ENCODE peak calls at places on chromosomes 1 and 21, in five cellular contexts. One of them, this sample, is unnamed.

GRCh38 chr1:180265201-180265600 is 35.1 kb downstream of the LHX4 start:
- DNase-seq in GM23338: no peak
- DNase-seq in GM23248: no peak
- DNase-seq in astrocyte of the spinal cord: no peak
- DNase-seq in body of pancreas: no peak
- DNase-seq in this sample: no peak

GRCh38 chr1:151988405-151988851 is 5.2 kb downstream of the S100A10 start:
- DNase-seq in GM23338: no peak
- DNase-seq in GM23248: peak
- DNase-seq in astrocyte of the spinal cord: peak
- DNase-seq in body of pancreas: no peak
- DNase-seq in this sample: no peak

GRCh38 chr1:178407215-178407614 is 89.5 kb downstream of the CLEC20A start:
- DNase-seq in GM23338: no peak
- DNase-seq in GM23248: no peak
- DNase-seq in astrocyte of the spinal cord: no peak
- DNase-seq in body of pancreas: no peak
- DNase-seq in this sample: no peak

GRCh38 chr1:59072017-59072947 is 224.6 kb upstream of the FGGY start:
- DNase-seq in GM23338: peak
- DNase-seq in GM23248: no peak
- DNase-seq in astrocyte of the spinal cord: peak
- DNase-seq in body of pancreas: no peak
- DNase-seq in this sample: no peak

GRCh38 chr1:230005040-230005439 is 62.0 kb upstream of the GALNT2 start:
- DNase-seq in GM23338: no peak
- DNase-seq in GM23248: no peak
- DNase-seq in astrocyte of the spinal cord: no peak
- DNase-seq in body of pancreas: no peak
- DNase-seq in this sample: no peak

GRCh38 chr1:1020000-1020404 is at the start of gene AGRN:
- DNase-seq in GM23338: peak
- DNase-seq in GM23248: peak
- DNase-seq in astrocyte of the spinal cord: no peak
- DNase-seq in body of pancreas: peak
- DNase-seq in this sample: no peak

GRCh38 chr1:164673584-164674214 is 114.7 kb downstream of the PBX1 start:
- DNase-seq in GM23338: peak
- DNase-seq in GM23248: peak
- DNase-seq in astrocyte of the spinal cord: no peak
- DNase-seq in body of pancreas: no peak
- DNase-seq in this sample: no peak

GRCh38 chr1:194333240-194333639 is 1146.8 kb upstream of the B3GALT2 start:
- DNase-seq in GM23338: no peak
- DNase-seq in GM23248: no peak
- DNase-seq in astrocyte of the spinal cord: no peak
- DNase-seq in body of pancreas: no peak
- DNase-seq in this sample: no peak

GRCh38 chr21:42865361-42866160 is 13.8 kb downstream of the WDR4 start:
- DNase-seq in GM23338: no peak
- DNase-seq in GM23248: peak
- DNase-seq in astrocyte of the spinal cord: no peak
- DNase-seq in body of pancreas: no peak
- DNase-seq in this sample: peak

GRCh38 chr1:11573293-11573692 is 80.9 kb downstream of the FBXO2 start:
- DNase-seq in GM23338: no peak
- DNase-seq in GM23248: no peak
- DNase-seq in astrocyte of the spinal cord: no peak
- DNase-seq in body of pancreas: no peak
- DNase-seq in this sample: no peak

GRCh38 chr1:183546427-183546826 is 43.8 kb downstream of the NCF2 start:
- DNase-seq in GM23338: no peak
- DNase-seq in GM23248: no peak
- DNase-seq in astrocyte of the spinal cord: peak
- DNase-seq in body of pancreas: no peak
- DNase-seq in this sample: no peak
- H3K4me3 ChIP-seq in GM23338: no peak
- H3K4me3 ChIP-seq in GM23248: no peak
- H3K4me3 ChIP-seq in astrocyte of the spinal cord: no peak
- H3K4me3 ChIP-seq in body of pancreas: no peak
- H3K4me3 ChIP-seq in this sample: no peak

DNA sequence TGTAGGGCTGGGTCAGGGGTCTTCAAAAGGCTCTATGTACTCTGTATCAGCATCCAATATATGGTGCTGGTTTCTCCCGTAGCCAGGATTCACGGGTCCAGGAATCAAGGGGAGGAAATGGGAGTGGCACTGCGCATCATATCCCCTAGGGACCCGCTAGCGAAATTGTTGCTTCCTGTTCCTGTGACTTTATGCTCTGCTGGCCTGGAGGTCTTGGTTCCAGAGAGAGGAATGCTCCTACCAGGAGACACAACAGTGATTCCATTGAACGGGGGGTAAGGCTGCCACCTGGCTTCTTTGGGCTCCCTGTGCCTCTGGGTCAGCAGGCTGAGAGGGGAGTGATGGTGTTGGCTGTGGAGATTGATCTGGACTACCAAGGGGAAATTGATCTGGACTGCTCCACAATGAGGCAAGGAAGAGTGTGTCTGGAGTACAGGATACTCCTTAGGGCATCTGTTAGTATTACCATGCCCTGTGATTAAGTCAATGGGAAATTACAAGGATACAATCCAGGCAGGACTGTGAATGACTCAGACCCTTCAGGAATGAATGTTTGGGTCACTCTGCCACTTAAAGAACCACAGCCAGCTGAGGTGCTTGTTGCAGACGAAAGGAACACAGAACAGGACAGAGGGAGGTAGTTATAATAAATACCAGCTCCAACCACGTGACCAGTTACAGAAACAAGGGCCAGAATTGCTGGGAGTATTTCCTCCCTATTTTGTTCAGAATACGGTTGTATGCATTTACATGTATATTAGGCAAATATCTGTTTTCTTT is 10.2 kb downstream of the SPSB1 start:
- DNase-seq in GM23338: no peak
- DNase-seq in GM23248: peak
- DNase-seq in astrocyte of the spinal cord: peak
- DNase-seq in body of pancreas: no peak
- DNase-seq in this sample: peak
- H3K4me3 ChIP-seq in GM23338: no peak
- H3K4me3 ChIP-seq in GM23248: peak
- H3K4me3 ChIP-seq in astrocyte of the spinal cord: no peak
- H3K4me3 ChIP-seq in body of pancreas: no peak
- H3K4me3 ChIP-seq in this sample: no peak

DNA sequence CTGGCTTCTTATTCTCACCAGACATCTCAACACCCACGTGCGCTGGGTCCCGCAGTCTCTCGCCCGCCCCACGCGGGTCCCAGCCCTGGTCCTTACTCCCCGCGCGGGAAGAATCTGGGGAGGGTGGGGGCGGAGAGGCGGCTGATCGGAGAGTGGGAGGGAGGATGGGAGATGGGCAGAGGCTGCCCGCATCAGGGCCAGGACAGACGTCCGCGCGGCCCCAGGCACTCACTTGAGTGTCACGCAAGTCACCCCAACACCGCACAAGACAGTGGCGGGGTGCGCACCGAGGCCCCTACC is 6.1 kb upstream of the SIM2 start:
- DNase-seq in GM23338: no peak
- DNase-seq in GM23248: no peak
- DNase-seq in astrocyte of the spinal cord: no peak
- DNase-seq in body of pancreas: no peak
- DNase-seq in this sample: no peak
- H3K4me3 ChIP-seq in GM23338: peak
- H3K4me3 ChIP-seq in GM23248: no peak
- H3K4me3 ChIP-seq in astrocyte of the spinal cord: no peak
- H3K4me3 ChIP-seq in body of pancreas: no peak
- H3K4me3 ChIP-seq in this sample: no peak

GRCh38 chr1:209430821-209431259 is 152.7 kb upstream of the CAMK1G start:
- DNase-seq in GM23338: no peak
- DNase-seq in GM23248: no peak
- DNase-seq in astrocyte of the spinal cord: no peak
- DNase-seq in body of pancreas: no peak
- DNase-seq in this sample: no peak

GRCh38 chr1:209431813-209432442 is 151.6 kb upstream of the CAMK1G start:
- DNase-seq in GM23338: no peak
- DNase-seq in GM23248: no peak
- DNase-seq in astrocyte of the spinal cord: no peak
- DNase-seq in body of pancreas: no peak
- DNase-seq in this sample: no peak

GRCh38 chr1:209431402-209431801 is 152.1 kb upstream of the CAMK1G start:
- DNase-seq in GM23338: no peak
- DNase-seq in GM23248: no peak
- DNase-seq in astrocyte of the spinal cord: no peak
- DNase-seq in body of pancreas: no peak
- DNase-seq in this sample: no peak

GRCh38 chr1:209433649-209434031 is 149.9 kb upstream of the CAMK1G start:
- DNase-seq in GM23338: no peak
- DNase-seq in GM23248: peak
- DNase-seq in astrocyte of the spinal cord: no peak
- DNase-seq in body of pancreas: no peak
- DNase-seq in this sample: no peak

DNA sequence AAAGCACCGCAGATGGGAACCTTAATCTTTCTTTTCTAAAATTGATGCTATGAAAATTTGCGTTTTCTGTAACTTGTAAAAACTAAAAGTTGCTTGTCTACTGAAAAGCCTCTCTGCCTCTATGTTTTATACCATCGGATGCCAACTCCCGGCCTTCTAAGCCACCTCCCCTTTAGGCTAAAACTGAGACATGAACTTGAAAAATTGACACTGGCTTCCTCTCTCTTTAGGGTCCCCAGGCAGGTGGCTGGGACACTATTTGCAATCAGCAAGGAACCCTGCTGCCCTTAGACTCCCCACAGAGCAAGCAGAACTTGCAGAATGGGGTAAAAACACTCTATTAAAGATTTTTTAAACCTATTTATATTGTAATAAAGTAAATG is 151.1 kb upstream of the CAMK1G start:
- DNase-seq in GM23338: no peak
- DNase-seq in GM23248: no peak
- DNase-seq in astrocyte of the spinal cord: no peak
- DNase-seq in body of pancreas: no peak
- DNase-seq in this sample: no peak
- H3K4me3 ChIP-seq in GM23338: no peak
- H3K4me3 ChIP-seq in GM23248: no peak
- H3K4me3 ChIP-seq in astrocyte of the spinal cord: no peak
- H3K4me3 ChIP-seq in body of pancreas: no peak
- H3K4me3 ChIP-seq in this sample: no peak

GRCh38 chr1:244837597-244838258 is 2.3 kb downstream of the COX20 start:
- DNase-seq in GM23338: no peak
- DNase-seq in GM23248: no peak
- DNase-seq in astrocyte of the spinal cord: no peak
- DNase-seq in body of pancreas: no peak
- DNase-seq in this sample: no peak
- H3K4me3 ChIP-seq in GM23338: peak
- H3K4me3 ChIP-seq in GM23248: peak
- H3K4me3 ChIP-seq in astrocyte of the spinal cord: no peak
- H3K4me3 ChIP-seq in body of pancreas: no peak
- H3K4me3 ChIP-seq in this sample: no peak

GRCh38 chr1:6499318-6499717 is 7.9 kb upstream of the PLEKHG5 start:
- DNase-seq in GM23338: no peak
- DNase-seq in GM23248: no peak
- DNase-seq in astrocyte of the spinal cord: no peak
- DNase-seq in body of pancreas: no peak
- DNase-seq in this sample: no peak

GRCh38 chr1:6497215-6497866 is 5.9 kb upstream of the PLEKHG5 start:
- DNase-seq in GM23338: peak
- DNase-seq in GM23248: peak
- DNase-seq in astrocyte of the spinal cord: no peak
- DNase-seq in body of pancreas: peak
- DNase-seq in this sample: no peak

GRCh38 chr1:6496890-6497214 is 5.4 kb upstream of the PLEKHG5 start:
- DNase-seq in GM23338: no peak
- DNase-seq in GM23248: no peak
- DNase-seq in astrocyte of the spinal cord: no peak
- DNase-seq in body of pancreas: no peak
- DNase-seq in this sample: no peak

GRCh38 chr1:6498576-6499111 is 7.2 kb upstream of the PLEKHG5 start:
- DNase-seq in GM23338: no peak
- DNase-seq in GM23248: no peak
- DNase-seq in astrocyte of the spinal cord: no peak
- DNase-seq in body of pancreas: no peak
- DNase-seq in this sample: no peak

GRCh38 chr1:6497867-6498575 is 6.6 kb upstream of the PLEKHG5 start:
- DNase-seq in GM23338: no peak
- DNase-seq in GM23248: no peak
- DNase-seq in astrocyte of the spinal cord: no peak
- DNase-seq in body of pancreas: no peak
- DNase-seq in this sample: no peak
- H3K4me3 ChIP-seq in GM23338: peak
- H3K4me3 ChIP-seq in GM23248: peak
- H3K4me3 ChIP-seq in astrocyte of the spinal cord: peak
- H3K4me3 ChIP-seq in body of pancreas: no peak
- H3K4me3 ChIP-seq in this sample: peak

DNA sequence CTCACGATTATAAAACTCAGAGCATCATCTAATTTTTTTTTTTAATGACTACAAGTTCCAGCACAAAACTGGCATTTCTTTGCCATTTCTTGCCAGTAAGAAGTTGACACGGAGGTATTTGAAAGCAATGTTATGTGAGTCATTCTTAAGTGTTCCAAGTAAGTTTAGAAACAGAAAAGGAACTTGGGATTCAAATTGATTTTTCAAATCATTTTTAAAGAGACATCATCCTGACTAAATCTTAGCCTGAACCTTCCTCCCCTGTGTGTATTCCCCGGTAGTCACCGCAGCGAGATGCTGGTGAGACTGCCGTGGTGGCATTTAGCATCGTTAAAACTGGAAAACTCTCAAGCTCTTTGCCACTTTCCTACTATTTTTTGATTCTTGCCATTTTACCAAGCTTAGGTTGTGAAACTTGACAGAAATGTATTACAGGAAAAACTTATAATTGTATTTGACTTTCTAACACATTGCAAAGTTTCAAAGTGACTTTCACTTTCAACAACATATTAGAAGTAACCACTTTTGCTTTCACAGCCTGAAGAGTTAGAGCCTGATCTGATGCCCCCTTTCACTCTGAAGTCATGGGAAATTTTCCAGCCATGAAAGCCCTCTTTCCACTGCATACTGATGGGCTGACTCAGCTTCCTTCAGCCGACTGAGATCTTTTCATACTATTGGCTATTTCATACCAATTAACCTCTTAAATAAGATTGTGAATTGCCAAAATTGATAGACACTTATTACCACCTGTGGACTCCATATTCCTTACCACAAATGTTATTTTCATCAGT is 61.4 kb downstream of the OLFML2B start:
- DNase-seq in GM23338: no peak
- DNase-seq in GM23248: peak
- DNase-seq in astrocyte of the spinal cord: peak
- DNase-seq in body of pancreas: no peak
- DNase-seq in this sample: no peak
- H3K4me3 ChIP-seq in GM23338: no peak
- H3K4me3 ChIP-seq in GM23248: peak
- H3K4me3 ChIP-seq in astrocyte of the spinal cord: peak
- H3K4me3 ChIP-seq in body of pancreas: no peak
- H3K4me3 ChIP-seq in this sample: no peak

DNA sequence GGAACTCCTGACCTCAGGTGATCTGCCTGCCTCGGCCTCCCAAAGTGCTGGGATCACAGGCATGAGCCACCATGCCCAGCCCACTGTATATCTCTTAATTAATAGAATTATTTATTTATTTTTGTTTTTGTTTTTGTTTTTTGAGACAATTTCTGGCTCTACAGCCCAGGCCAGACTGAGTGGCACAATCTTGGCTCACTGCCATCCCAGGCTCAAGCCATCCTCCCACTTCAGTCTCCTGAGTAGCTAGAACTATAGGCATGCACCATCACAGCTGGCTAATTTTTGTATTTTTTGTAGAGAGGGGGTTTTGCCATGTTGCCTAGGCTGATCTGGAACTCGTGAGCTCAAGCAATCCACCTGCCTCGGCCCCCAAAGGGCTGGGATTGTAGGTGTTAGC is 15.7 kb upstream of the WDTC1 start:
- DNase-seq in GM23338: no peak
- DNase-seq in GM23248: no peak
- DNase-seq in astrocyte of the spinal cord: no peak
- DNase-seq in body of pancreas: no peak
- DNase-seq in this sample: no peak
- H3K4me3 ChIP-seq in GM23338: no peak
- H3K4me3 ChIP-seq in GM23248: no peak
- H3K4me3 ChIP-seq in astrocyte of the spinal cord: no peak
- H3K4me3 ChIP-seq in body of pancreas: no peak
- H3K4me3 ChIP-seq in this sample: no peak

This sample was measured in lung.